ENCODE peak calls at places on chromosome 16, in six cellular contexts. F is stomach, H is erythroblast, X is uterus, L is A549, V is heart left ventricle. P is an unnamed sample.

GRCh38 chr16:87436225-87437172 is 44.4 kb downstream of the MAP1LC3B start:
- DNase-seq in F (no peak), H (no peak), X (no peak), L (no peak), V (peak; percentile 49), P (no peak)

GRCh38 chr16:9050102-9050830 is 41.2 kb upstream of the HAPSTR1 start:
- DNase-seq in F (no peak), H (peak; percentile 70), X (no peak), L (no peak), V (no peak), P (no peak)

GRCh38 chr16:6111390-6111789 is 1013.8 kb upstream of the EEF2KMT start:
- DNase-seq in F (no peak), H (no peak), X (no peak), L (no peak), V (no peak), P (no peak)

GRCh38 chr16:17346774-17347569 is 123.8 kb downstream of the XYLT1 start:
- DNase-seq in F (no peak), H (no peak), X (no peak), L (no peak), V (no peak), P (no peak)

GRCh38 chr16:72833491-72833890 is 214.4 kb downstream of the ZFHX3 start:
- DNase-seq in F (no peak), H (no peak), X (no peak), L (no peak), V (no peak), P (no peak)

GRCh38 chr16:23496826-23497542 is 13.3 kb downstream of the GGA2 start:
- DNase-seq in F (no peak), H (no peak), X (peak; percentile 62), L (no peak), V (peak; percentile 33), P (peak; percentile 24)

GRCh38 chr16:16150117-16150877 is 73.0 kb downstream of the ABCC6 start:
- DNase-seq in F (no peak), H (no peak), X (peak; percentile 56), L (no peak), V (peak; percentile 59), P (peak; percentile 55)

GRCh38 chr16:50152807-50153647 is at the start of gene TENT4B:
- DNase-seq in F (peak; percentile 87), H (peak; percentile 95), X (peak; percentile 83), L (peak; percentile 85), V (peak; percentile 91), P (peak; percentile 75)

GRCh38 chr16:81500833-81501521 is 56.4 kb downstream of the CMIP start:
- DNase-seq in F (no peak), H (no peak), X (no peak), L (no peak), V (peak; percentile 39), P (no peak)

GRCh38 chr16:27270389-27270788 is 1.8 kb upstream of the NSMCE1 start:
- DNase-seq in F (no peak), H (no peak), X (no peak), L (no peak), V (no peak), P (no peak)

GRCh38 chr16:88983771-88984687 is 7.0 kb upstream of the CBFA2T3 start:
- DNase-seq in F (no peak), H (no peak), X (no peak), L (no peak), V (no peak), P (no peak)

GRCh38 chr16:82605863-82606620 is 20.7 kb upstream of the CDH13 start:
- DNase-seq in F (no peak), H (no peak), X (no peak), L (no peak), V (no peak), P (no peak)

GRCh38 chr16:27689711-27690110 is 139.8 kb downstream of the KATNIP start:
- DNase-seq in F (no peak), H (no peak), X (no peak), L (no peak), V (peak; percentile 57), P (no peak)

GRCh38 chr16:47461598-47462266 is 601 bp downstream of the PHKB start:
- DNase-seq in F (no peak), H (peak; percentile 88), X (no peak), L (peak; percentile 53), V (no peak), P (peak; percentile 9)

GRCh38 chr16:9647981-9648701 is 534.1 kb downstream of the GRIN2A start:
- DNase-seq in F (no peak), H (peak; percentile 29), X (no peak), L (peak; percentile 49), V (no peak), P (no peak)

GRCh38 chr16:80527297-80527696 is 13.5 kb upstream of the DYNLRB2 start:
- DNase-seq in F (no peak), H (peak; percentile 57), X (no peak), L (no peak), V (no peak), P (no peak)

GRCh38 chr16:76176153-76176552 is 101.0 kb upstream of the CNTNAP4 start:
- DNase-seq in F (no peak), H (no peak), X (no peak), L (no peak), V (no peak), P (no peak)

GRCh38 chr16:49276646-49277385 is 4.8 kb downstream of the CBLN1 start:
- DNase-seq in F (no peak), H (no peak), X (no peak), L (no peak), V (no peak), P (no peak)

GRCh38 chr16:12871784-12872183 is 29.6 kb upstream of the SHISA9 start:
- DNase-seq in F (no peak), H (no peak), X (no peak), L (no peak), V (no peak), P (no peak)

GRCh38 chr16:50839920-50840729 is 98.2 kb downstream of the CYLD start:
- DNase-seq in F (no peak), H (peak; percentile 31), X (no peak), L (no peak), V (no peak), P (no peak)

GRCh38 chr16:74726056-74726455 is 25.4 kb upstream of the MLKL start:
- DNase-seq in F (no peak), H (no peak), X (no peak), L (no peak), V (no peak), P (no peak)

GRCh38 chr16:12971216-12971615 is 69.8 kb downstream of the SHISA9 start:
- DNase-seq in F (peak; percentile 26), H (peak; percentile 27), X (no peak), L (peak; percentile 15), V (peak; percentile 31), P (no peak)

GRCh38 chr16:13957197-13958078 is 37.5 kb downstream of the ERCC4 start:
- DNase-seq in F (peak; percentile 56), H (peak; percentile 21), X (peak; percentile 83), L (peak; percentile 76), V (peak; percentile 77), P (peak; percentile 52)

GRCh38 chr16:58459344-58460218 is 40.4 kb upstream of the NDRG4 start:
- DNase-seq in F (no peak), H (peak; percentile 57), X (peak; percentile 78), L (peak; percentile 68), V (peak; percentile 72), P (no peak)

GRCh38 chr16:28035866-28036393 is 27.6 kb downstream of the GSG1L start:
- DNase-seq in F (no peak), H (no peak), X (no peak), L (no peak), V (no peak), P (no peak)

GRCh38 chr16:24524855-24525652 is 14.3 kb upstream of the RBBP6 start:
- DNase-seq in F (no peak), H (no peak), X (no peak), L (no peak), V (no peak), P (no peak)

GRCh38 chr16:52630711-52631110 is 83.8 kb upstream of the TOX3 start:
- DNase-seq in F (no peak), H (no peak), X (no peak), L (no peak), V (no peak), P (no peak)

DNA sequence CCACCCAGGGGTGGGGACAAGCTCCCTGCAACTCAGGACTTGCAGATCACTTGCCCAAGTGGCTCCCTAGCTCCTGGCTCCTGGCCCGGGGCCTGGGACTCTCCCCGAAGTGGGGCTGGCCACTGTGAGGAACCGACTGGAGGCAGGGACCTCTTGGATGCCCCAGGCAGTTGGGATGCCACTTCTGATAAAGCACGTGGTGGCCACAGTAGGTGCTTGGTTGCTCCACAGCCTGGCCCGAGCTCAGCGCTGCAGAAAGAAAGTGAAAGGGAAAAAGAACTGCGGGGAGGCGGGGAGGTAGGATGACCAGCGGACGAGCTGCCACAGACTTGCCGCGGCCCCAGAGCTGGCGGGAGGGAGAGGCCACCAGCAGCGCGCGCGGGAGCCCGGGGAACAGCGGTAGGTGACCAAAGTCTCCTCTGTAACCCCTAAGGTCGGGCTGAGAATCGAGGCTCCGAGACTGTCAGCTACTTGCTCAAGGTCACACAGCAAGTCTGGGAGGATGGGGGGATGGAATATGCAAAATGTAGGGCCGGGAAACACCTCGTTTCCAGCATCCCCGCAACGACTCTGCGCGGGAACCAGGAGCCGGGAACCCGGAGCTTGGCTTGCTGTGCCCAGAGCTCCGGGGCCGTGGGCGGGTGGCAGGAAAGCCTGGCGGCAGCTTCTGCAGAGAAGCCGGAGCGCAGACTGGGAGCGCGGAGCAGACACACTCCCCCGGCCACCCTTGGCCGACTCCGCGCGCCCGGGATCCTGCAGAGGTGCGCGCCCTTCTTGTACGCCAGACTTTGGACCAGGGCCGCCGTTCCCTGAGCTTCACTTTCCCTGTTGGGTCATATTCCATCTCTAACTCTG is 1.9 kb downstream of the CIITA start:
- DNase-seq in F (peak; percentile 75), H (peak; percentile 14), X (peak; percentile 30), L (no peak), V (peak; percentile 57), P (peak; percentile 38)
- TF ChIP-seq POLR2A in F (no peak), H (no peak), X (no peak), L (no peak), V (no peak), P (no peak)

GRCh38 chr16:3610698-3611144 is 685 bp downstream of the SLX4 start:
- DNase-seq in F (no peak), H (peak; percentile 56), X (no peak), L (no peak), V (no peak), P (no peak)

GRCh38 chr16:3609895-3610697 is 1.3 kb downstream of the SLX4 start:
- DNase-seq in F (no peak), H (no peak), X (no peak), L (no peak), V (no peak), P (no peak)

GRCh38 chr16:3612510-3613466 is 1.4 kb upstream of the SLX4 start:
- DNase-seq in F (peak; percentile 18), H (no peak), X (no peak), L (no peak), V (no peak), P (no peak)

GRCh38 chr16:3608069-3608468 is 3.3 kb downstream of the SLX4 start:
- DNase-seq in F (no peak), H (no peak), X (no peak), L (no peak), V (no peak), P (no peak)

GRCh38 chr16:3611145-3611977 is at the start of gene SLX4:
- DNase-seq in F (peak; percentile 95), H (peak; percentile 98), X (peak; percentile 85), L (peak; percentile 98), V (peak; percentile 92), P (peak; percentile 72)
- TF ChIP-seq POLR2A in F (no peak), H (peak; percentile 85), X (peak; percentile 82), L (peak; percentile 71), V (peak; percentile 55), P (peak; percentile 76)

GRCh38 chr16:84543253-84543652 is 38.8 kb upstream of the MEAK7 start:
- DNase-seq in F (no peak), H (no peak), X (no peak), L (no peak), V (no peak), P (no peak)
- TF ChIP-seq POLR2A in F (no peak), H (no peak), X (no peak), L (no peak), V (no peak), P (no peak)

GRCh38 chr16:70289229-70290098 is at the start of gene AARS1:
- DNase-seq in F (peak; percentile 96), H (peak; percentile 100), X (peak; percentile 98), L (peak; percentile 99), V (peak; percentile 98), P (peak; percentile 98)
- TF ChIP-seq POLR2A in F (no peak), H (peak; percentile 98), X (peak; percentile 92), L (peak; percentile 90), V (peak; percentile 56), P (peak; percentile 92)